ENCODE peak calls at places on chromosomes 11 and 22, in six cellular contexts. G, A, Q, I, M and K are unnamed samples.
A peak's percentile ranks its signal among the peaks of the same experiment; 100 is the strongest.

GRCh38 chr22:39309881-39310714 is 9.3 kb downstream of the RPL3 start:
- ATAC-seq in G (no peak), I (peak; percentile 3), Q (no peak), M (no peak), A (no peak), K (no peak)

GRCh38 chr22:32617271-32617670 is 142.7 kb downstream of the FBXO7 start:
- ATAC-seq in I (peak; percentile 56), A (peak; percentile 46), G (no peak), M (no peak), Q (no peak), K (peak; percentile 31)

GRCh38 chr11:113045146-113045545 is 83.9 kb downstream of the NCAM1 start:
- ATAC-seq in M (no peak), A (no peak), Q (no peak), G (no peak), I (no peak), K (no peak)

GRCh38 chr11:77038825-77039326 is 4.7 kb downstream of the B3GNT6 start:
- ATAC-seq in A (peak; percentile 24), M (no peak), I (no peak), Q (no peak), G (no peak), K (no peak)

GRCh38 chr22:21699643-21700042 is 33.8 kb downstream of the PPIL2 start:
- ATAC-seq in I (no peak), A (no peak), G (no peak), M (no peak), Q (peak; percentile 22), K (no peak)

GRCh38 chr11:75421902-75422247 is 11.1 kb downstream of the KLHL35 start:
- ATAC-seq in A (no peak), G (no peak), I (no peak), M (no peak), Q (peak; percentile 46), K (no peak)

GRCh38 chr11:3989251-3989650 is 105.3 kb upstream of the RRM1 start:
- ATAC-seq in A (no peak), I (peak; percentile 60), Q (no peak), M (no peak), G (no peak), K (no peak)

GRCh38 chr11:83711035-83711630 is 425.0 kb upstream of the CCDC90B start:
- ATAC-seq in M (no peak), I (no peak), G (no peak), A (no peak), Q (no peak), K (no peak)

GRCh38 chr11:62142921-62143320 is 19.1 kb downstream of the INCENP start:
- ATAC-seq in M (peak; percentile 38), A (peak; percentile 17), G (no peak), I (no peak), Q (no peak), K (no peak)

GRCh38 chr11:16997624-16998023 is 16.6 kb downstream of the PLEKHA7 start:
- ATAC-seq in I (no peak), G (no peak), A (no peak), Q (peak; percentile 64), M (peak; percentile 67), K (no peak)

GRCh38 chr11:2480874-2481220 is 36.0 kb downstream of the KCNQ1 start:
- ATAC-seq in G (no peak), Q (peak; percentile 46), I (no peak), A (peak; percentile 91), M (peak; percentile 61), K (peak; percentile 61)

GRCh38 chr11:21883354-21883753 is 309.5 kb upstream of the ANO5 start:
- ATAC-seq in M (no peak), I (no peak), Q (no peak), A (no peak), G (no peak), K (no peak)

GRCh38 chr11:66619080-66619554 is 2.7 kb downstream of the RBM14 start:
- ATAC-seq in G (peak; percentile 1), A (peak; percentile 5), M (peak; percentile 31), I (no peak), Q (no peak), K (no peak)

GRCh38 chr11:132504501-132505041 is 1027.7 kb downstream of the OPCML start:
- ATAC-seq in G (no peak), Q (no peak), M (no peak), I (no peak), A (no peak), K (no peak)

GRCh38 chr11:130219148-130219547 is 59.6 kb downstream of the ST14 start:
- ATAC-seq in M (no peak), I (no peak), Q (no peak), G (no peak), A (no peak), K (no peak)

GRCh38 chr11:102081313-102081712 is 28.9 kb upstream of the YAP1 start:
- ATAC-seq in Q (no peak), I (no peak), A (no peak), G (no peak), M (no peak), K (no peak)

DNA sequence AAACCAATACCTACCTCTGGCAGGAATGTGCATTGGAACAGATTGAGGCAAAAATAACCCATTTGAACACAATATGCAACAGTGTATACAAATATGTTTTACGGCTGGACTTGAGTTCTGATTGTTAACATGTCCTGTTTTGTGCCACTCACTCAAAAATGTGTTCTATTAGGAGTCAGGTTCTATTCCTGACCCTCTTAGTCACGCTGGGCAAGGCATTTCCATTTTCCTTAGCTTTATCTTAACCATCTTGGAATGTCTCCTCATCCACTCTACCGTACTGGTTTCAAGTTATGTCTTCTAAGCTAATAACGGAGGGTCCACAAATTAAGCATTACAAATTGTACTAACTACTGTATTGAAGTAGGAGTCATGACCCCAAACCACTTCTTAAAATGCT is 78.6 kb downstream of the MAML2 start:
- ATAC-seq in G (no peak), Q (no peak), M (no peak), A (no peak), I (no peak), K (no peak)
- H3K4me1 ChIP-seq in G (peaks cover 16% of the 10 kb centered on the region), Q (no peaks in the 10 kb centered on the region), M (peaks cover 9% of the 10 kb centered on the region), A (peaks cover 69% of the 10 kb centered on the region), I (peaks cover 22% of the 10 kb centered on the region), K (peaks cover 51% of the 10 kb centered on the region)

GRCh38 chr11:13923716-13924650 is 38.5 kb upstream of the SPON1 start:
- ATAC-seq in M (no peak), A (no peak), I (no peak), G (no peak), Q (no peak), K (no peak)
- H3K4me1 ChIP-seq in M (peaks cover 8% of the 10 kb centered on the region), A (peaks cover 7% of the 10 kb centered on the region), I (no peaks in the 10 kb centered on the region), G (peaks cover 7% of the 10 kb centered on the region), Q (no peaks in the 10 kb centered on the region), K (no peaks in the 10 kb centered on the region)

GRCh38 chr11:65489061-65489705 is 9.7 kb upstream of the MALAT1 start:
- ATAC-seq in M (peak; percentile 45), A (peak; percentile 2), Q (no peak), I (peak; percentile 21), G (no peak), K (peak; percentile 28)
- H3K4me1 ChIP-seq in M (peaks cover 73% of the 10 kb centered on the region), A (peaks cover 80% of the 10 kb centered on the region), Q (peaks cover 42% of the 10 kb centered on the region), I (peaks cover 57% of the 10 kb centered on the region), G (peaks cover 70% of the 10 kb centered on the region), K (peaks cover 85% of the 10 kb centered on the region)

GRCh38 chr11:68538025-68538424 is 77.5 kb downstream of the PPP6R3 start:
- ATAC-seq in G (no peak), Q (no peak), I (no peak), A (no peak), M (no peak), K (no peak)
- H3K4me1 ChIP-seq in G (peaks cover 5% of the 10 kb centered on the region), Q (no peaks in the 10 kb centered on the region), I (peaks cover 5% of the 10 kb centered on the region), A (peaks cover 45% of the 10 kb centered on the region), M (peaks cover 10% of the 10 kb centered on the region), K (peaks cover 10% of the 10 kb centered on the region)

DNA sequence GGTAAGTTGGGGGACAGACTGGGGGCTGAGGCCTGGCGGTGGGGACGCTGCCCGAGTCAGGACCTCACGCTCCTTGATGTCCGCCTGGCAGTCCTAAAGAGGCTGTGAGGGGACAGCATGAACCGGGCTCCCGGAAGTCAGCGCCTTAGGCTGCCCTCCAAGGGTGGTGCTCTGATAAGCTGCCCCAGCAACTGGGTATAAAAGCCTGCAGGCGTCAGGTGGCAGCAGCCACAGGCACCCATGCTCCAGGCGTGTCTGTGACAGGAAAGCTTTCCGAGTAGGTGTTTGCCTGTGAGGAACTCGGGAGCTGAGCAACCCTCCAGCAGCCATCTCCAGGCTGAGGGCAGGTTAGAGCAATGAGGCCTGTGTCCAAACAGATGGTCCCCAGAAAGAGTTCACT is 53.0 kb downstream of the ST3GAL4 start:
- ATAC-seq in I (no peak), M (no peak), A (no peak), Q (no peak), G (no peak), K (no peak)
- H3K4me1 ChIP-seq in I (peaks cover 6% of the 10 kb centered on the region), M (peaks cover 12% of the 10 kb centered on the region), A (peaks cover 14% of the 10 kb centered on the region), Q (no peaks in the 10 kb centered on the region), G (no peaks in the 10 kb centered on the region), K (no peaks in the 10 kb centered on the region)

DNA sequence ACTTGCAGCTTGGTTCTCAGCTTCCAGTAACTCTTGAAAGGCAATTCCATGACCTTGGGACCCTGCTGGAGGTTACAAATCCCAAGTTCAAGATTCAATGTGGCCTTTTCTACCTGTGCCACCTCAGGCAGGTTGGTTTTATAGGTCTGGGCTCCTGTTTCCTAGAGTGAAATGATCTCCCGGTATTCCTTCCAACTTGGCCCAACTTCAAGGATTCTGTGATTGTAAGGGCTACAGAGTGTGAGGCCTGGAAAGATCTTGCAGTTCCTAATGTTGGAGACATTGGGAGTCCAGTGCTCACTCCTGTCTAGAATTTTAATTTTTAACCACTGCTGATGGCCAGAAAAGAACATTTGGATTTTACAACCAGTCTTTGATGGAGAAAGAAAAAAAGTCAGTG is 91.6 kb downstream of the LDLRAD3 start:
- ATAC-seq in M (no peak), I (no peak), A (no peak), G (peak; percentile 54), Q (peak; percentile 78), K (no peak)
- H3K4me1 ChIP-seq in M (no peaks in the 10 kb centered on the region), I (peaks cover 20% of the 10 kb centered on the region), A (peaks cover 5% of the 10 kb centered on the region), G (peaks cover 40% of the 10 kb centered on the region), Q (peaks cover 27% of the 10 kb centered on the region), K (peaks cover 5% of the 10 kb centered on the region)

DNA sequence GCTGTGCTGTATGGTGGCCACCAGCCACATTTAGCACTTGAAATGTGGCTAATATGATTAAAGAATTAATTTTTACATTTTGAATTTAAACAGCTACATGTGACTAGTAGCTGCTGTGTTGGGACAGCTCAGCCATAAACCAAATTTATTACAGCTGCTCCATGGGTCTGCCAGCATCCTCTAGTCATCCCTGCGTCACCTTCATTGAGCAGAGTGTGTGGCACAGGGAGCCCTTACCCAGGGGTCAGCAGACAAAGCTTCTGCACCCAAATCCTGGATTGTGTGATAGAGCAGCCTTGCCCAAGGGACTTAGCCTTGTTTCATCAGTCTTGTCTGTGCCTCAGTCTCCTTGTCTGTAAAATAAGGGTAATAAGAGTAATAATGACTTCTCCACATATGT is 19.4 kb upstream of the ACCSL start:
- ATAC-seq in M (no peak), I (no peak), A (no peak), G (no peak), Q (no peak), K (no peak)
- H3K4me1 ChIP-seq in M (peaks cover 24% of the 10 kb centered on the region), I (peaks cover 5% of the 10 kb centered on the region), A (peaks cover 14% of the 10 kb centered on the region), G (peaks cover 4% of the 10 kb centered on the region), Q (no peaks in the 10 kb centered on the region), K (peaks cover 3% of the 10 kb centered on the region)

DNA sequence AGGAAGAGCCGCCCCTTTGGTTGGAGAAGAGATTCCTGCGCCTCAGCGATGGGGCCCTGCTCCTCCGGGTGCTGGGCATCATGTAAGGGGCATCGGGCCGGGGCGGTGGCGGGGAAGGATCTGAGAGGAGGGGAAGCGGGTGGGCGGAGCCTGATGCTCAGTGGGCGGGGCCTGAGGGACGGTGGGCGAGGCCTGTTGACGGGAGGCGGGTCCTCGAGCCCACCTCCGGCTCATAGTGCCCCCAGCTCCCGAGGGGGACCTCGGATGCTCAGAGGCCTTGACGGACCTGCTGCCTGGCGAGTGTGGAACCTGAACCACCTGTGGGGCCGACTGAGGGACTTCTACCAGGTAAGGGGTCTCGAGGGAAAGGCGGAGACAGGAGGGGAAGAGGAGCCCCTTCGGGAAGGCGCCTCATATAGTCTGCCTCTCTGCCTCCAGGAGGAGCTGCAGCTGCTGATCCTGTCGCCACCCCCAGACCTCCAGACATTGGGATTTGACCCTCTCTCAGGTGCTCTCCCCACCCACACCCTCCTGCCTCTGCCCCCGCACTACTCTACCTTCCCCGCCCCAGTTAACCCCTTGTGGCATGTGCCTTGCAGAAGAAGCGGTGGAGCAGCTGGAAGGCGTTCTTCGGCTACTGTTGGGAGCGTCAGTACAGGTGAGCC is 799 bp downstream of the CCDC88B start:
- ATAC-seq in I (no peak), G (no peak), M (peak; percentile 16), Q (no peak), A (peak; percentile 36), K (no peak)
- H3K4me1 ChIP-seq in I (peaks cover 6% of the 10 kb centered on the region), G (peaks cover 11% of the 10 kb centered on the region), M (peaks cover 5% of the 10 kb centered on the region), Q (peaks cover 3% of the 10 kb centered on the region), A (peaks cover 31% of the 10 kb centered on the region), K (peaks cover 26% of the 10 kb centered on the region)